ENCODE peak calls at places on chromosomes 7 and 10, in eight cellular contexts. S is midbrain; D is HuH-7.5; X is NCI-H446; H is caudate nucleus; E is neuronal stem cell; L is MCF 10A; J is activated CD4-positive, alpha-beta T cell treated with anti-CD3 and anti-CD28 coated beads for 36 hours. O is an unnamed sample.
A peak's percentile ranks its signal among the peaks of the same experiment; 100 is the strongest.

GRCh38 chr7:151964951-151965350 is 8.7 kb downstream of the GALNTL5 start:
- DNase-seq in X (no peak), S (no peak), E (no peak), L (peak; percentile 14), H (no peak), J (no peak), D (no peak), O (no peak)

GRCh38 chr10:13792011-13792410 is 205.2 kb downstream of the PRPF18 start:
- DNase-seq in X (no peak), E (no peak), L (no peak), J (no peak), H (no peak), D (no peak), S (peak; percentile 21), O (peak; percentile 77)

GRCh38 chr10:22219308-22219707 is 1.5 kb upstream of the EBLN1 start:
- DNase-seq in J (no peak), H (no peak), E (no peak), D (no peak), S (no peak), L (no peak), X (no peak), O (no peak)

GRCh38 chr10:68423522-68423921 is 16.4 kb upstream of the RUFY2 start:
- DNase-seq in E (no peak), L (no peak), J (peak; percentile 56), S (no peak), H (no peak), D (no peak), X (no peak), O (no peak)

GRCh38 chr10:9851808-9852207 is 1165.9 kb upstream of the CELF2 start:
- DNase-seq in S (no peak), X (no peak), L (no peak), J (no peak), E (no peak), D (no peak), H (no peak), O (no peak)

GRCh38 chr7:34260282-34260681 is 354.9 kb downstream of the BMPER start:
- DNase-seq in J (no peak), L (peak; percentile 90), D (no peak), S (no peak), X (no peak), H (no peak), E (no peak), O (no peak)

GRCh38 chr10:85778074-85778473 is 588.5 kb downstream of the GRID1 start:
- DNase-seq in L (no peak), X (no peak), S (no peak), H (no peak), E (no peak), D (no peak), J (no peak), O (no peak)

GRCh38 chr10:51792678-51793077 is 93.3 kb upstream of the CSTF2T start:
- DNase-seq in E (no peak), H (no peak), J (no peak), L (no peak), S (no peak), X (no peak), D (no peak), O (no peak)

GRCh38 chr10:67612577-67613537 is 83.1 kb downstream of the CTNNA3 start:
- DNase-seq in E (no peak), S (no peak), J (peak; percentile 75), D (no peak), L (peak; percentile 53), X (no peak), H (no peak), O (no peak)

GRCh38 chr10:59839576-59839975 is 66.8 kb downstream of the CCDC6 start:
- DNase-seq in E (no peak), S (no peak), J (no peak), X (no peak), H (no peak), D (no peak), L (peak; percentile 23), O (no peak)

GRCh38 chr7:94580601-94581000 is 71.0 kb downstream of the CASD1 start:
- DNase-seq in D (peak; percentile 15), S (no peak), E (no peak), H (no peak), L (peak; percentile 27), J (no peak), X (no peak), O (no peak)